ENCODE peak calls at places on chromosomes 2 and 18, in seven cellular contexts. T is SJSA1, A is transverse colon, M is neuronal stem cell, H is hepatocyte, S is Karpas-422, Y is sigmoid colon. P is an unnamed sample. For H3K9me3, the result is how much of the 10 kb centered on the place peaks cover.

GRCh38 chr2:65638438-65638837 is 206.0 kb upstream of the SPRED2 start:
- DNase-seq in T (no peak), A (no peak), M (no peak), H (no peak), S (no peak), Y (no peak), P (no peak)

GRCh38 chr2:60553992-60554648 is 666 bp upstream of the BCL11A start:
- DNase-seq in T (no peak), A (peak), M (no peak), H (peak), S (no peak), Y (no peak), P (peak)

GRCh38 chr2:69163109-69163508 is 150.1 kb downstream of the ANTXR1 start:
- DNase-seq in T (peak), A (no peak), M (no peak), H (peak), S (peak), Y (no peak), P (no peak)

GRCh38 chr18:9858642-9859041 is 27.1 kb upstream of the TXNDC2 start:
- DNase-seq in T (no peak), A (no peak), M (no peak), H (no peak), S (no peak), Y (no peak), P (no peak)

GRCh38 chr2:11248-11941 is 34.9 kb downstream of the FAM110C start:
- DNase-seq in T (peak), A (peak), M (peak), H (peak), S (peak), Y (no peak), P (no peak)

GRCh38 chr2:59181347-59181746 is 940.2 kb upstream of the FANCL start:
- DNase-seq in T (no peak), A (no peak), M (no peak), H (no peak), S (no peak), Y (no peak), P (no peak)

GRCh38 chr2:161555826-161556225 is 68.4 kb upstream of the SLC4A10 start:
- DNase-seq in T (no peak), A (no peak), M (no peak), H (no peak), S (no peak), Y (no peak), P (no peak)

GRCh38 chr18:25710981-25711380 is 359.0 kb upstream of the ZNF521 start:
- DNase-seq in T (no peak), A (no peak), M (no peak), H (no peak), S (no peak), Y (no peak), P (no peak)

GRCh38 chr2:25387479-25388449 is 46.0 kb upstream of the DNMT3A start:
- DNase-seq in T (no peak), A (no peak), M (no peak), H (no peak), S (no peak), Y (no peak), P (no peak)

GRCh38 chr2:178296394-178297090 is 102.2 kb downstream of the OSBPL6 start:
- DNase-seq in T (no peak), A (no peak), M (no peak), H (no peak), S (no peak), Y (no peak), P (no peak)

GRCh38 chr18:32734442-32734841 is 38.4 kb downstream of the KLHL14 start:
- DNase-seq in T (no peak), A (no peak), M (no peak), H (no peak), S (no peak), Y (no peak), P (no peak)

GRCh38 chr2:105972226-105972625 is 221.9 kb downstream of the UXS1 start:
- DNase-seq in T (no peak), A (no peak), M (no peak), H (no peak), S (no peak), Y (no peak), P (no peak)

GRCh38 chr18:78246041-78246440 is 733.6 kb upstream of the SALL3 start:
- DNase-seq in T (no peak), A (no peak), M (no peak), H (no peak), S (no peak), Y (no peak), P (peak)

GRCh38 chr18:76405761-76406356 is 89.2 kb downstream of the ZNF516 start:
- DNase-seq in T (peak), A (peak), M (peak), H (peak), S (peak), Y (peak), P (peak)

GRCh38 chr2:188522517-188522916 is 230.8 kb downstream of the GULP1 start:
- DNase-seq in T (no peak), A (no peak), M (no peak), H (no peak), S (no peak), Y (no peak), P (no peak)

GRCh38 chr2:43219383-43220228 is 6.8 kb downstream of the ZFP36L2 start:
- DNase-seq in T (peak), A (peak), M (no peak), H (peak), S (peak), Y (peak), P (peak)

GRCh38 chr2:3313845-3314375 is 63.7 kb downstream of the EIPR1 start:
- DNase-seq in T (no peak), A (no peak), M (no peak), H (no peak), S (no peak), Y (peak), P (no peak)

GRCh38 chr2:189362283-189362682 is 79.0 kb upstream of the WDR75 start:
- DNase-seq in T (no peak), A (no peak), M (no peak), H (no peak), S (no peak), Y (no peak), P (no peak)

GRCh38 chr2:234964631-234965461 is 13.0 kb downstream of the SH3BP4 start:
- DNase-seq in T (no peak), A (no peak), M (no peak), H (no peak), S (no peak), Y (peak), P (no peak)

GRCh38 chr2:43425659-43426058 is 170.2 kb downstream of the THADA start:
- DNase-seq in T (peak), A (no peak), M (no peak), H (no peak), S (peak), Y (no peak), P (no peak)

GRCh38 chr2:13433954-13434353 is 717.2 kb downstream of the TRIB2 start:
- DNase-seq in T (no peak), A (no peak), M (no peak), H (no peak), S (no peak), Y (no peak), P (no peak)

GRCh38 chr2:234139755-234140154 is 89.3 kb downstream of the SPP2 start:
- DNase-seq in T (no peak), A (no peak), M (no peak), H (no peak), S (no peak), Y (no peak), P (no peak)

GRCh38 chr2:182359027-182360011 is 67.5 kb downstream of the PDE1A start:
- DNase-seq in T (no peak), A (no peak), M (no peak), H (no peak), S (no peak), Y (no peak), P (no peak)

GRCh38 chr18:9753863-9754262 is 45.8 kb downstream of the RAB31 start:
- DNase-seq in T (no peak), A (no peak), M (no peak), H (no peak), S (no peak), Y (no peak), P (no peak)

DNA sequence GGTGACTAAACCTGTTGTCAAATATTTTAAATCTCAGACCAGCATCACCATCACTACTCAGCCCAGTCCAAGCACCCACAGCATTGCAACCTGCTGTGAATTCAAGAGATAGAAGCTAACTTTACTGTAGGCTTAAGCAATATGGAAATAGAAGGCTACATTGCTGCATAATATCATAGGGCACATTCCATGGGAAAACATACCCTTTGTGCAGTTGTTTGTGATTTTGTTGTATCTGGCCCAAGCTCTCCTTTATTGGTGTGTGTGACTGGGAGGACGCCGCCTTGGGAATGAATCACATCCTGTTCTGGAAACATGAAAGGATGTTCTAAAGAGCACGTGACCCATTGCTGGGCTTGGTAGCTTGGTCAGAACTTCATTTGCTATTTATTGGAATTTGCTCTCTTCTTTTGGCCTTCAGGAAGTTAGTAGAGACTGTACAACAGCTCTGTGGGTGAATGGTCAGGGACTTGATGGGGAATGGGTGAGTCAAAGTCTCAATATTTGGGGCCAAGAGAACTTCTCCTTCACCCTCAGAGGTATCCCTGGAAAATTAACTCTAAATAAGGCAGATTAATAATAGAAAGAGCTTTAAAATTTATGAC is 106.8 kb upstream of the SERPINE2 start:
- DNase-seq in T (peak), A (peak), M (no peak), H (peak), S (no peak), Y (no peak), P (no peak)
- H3K4me3 ChIP-seq in T (no peak), A (no peak), M (no peak), H (no peak), S (no peak), Y (no peak), P (no peak)

DNA sequence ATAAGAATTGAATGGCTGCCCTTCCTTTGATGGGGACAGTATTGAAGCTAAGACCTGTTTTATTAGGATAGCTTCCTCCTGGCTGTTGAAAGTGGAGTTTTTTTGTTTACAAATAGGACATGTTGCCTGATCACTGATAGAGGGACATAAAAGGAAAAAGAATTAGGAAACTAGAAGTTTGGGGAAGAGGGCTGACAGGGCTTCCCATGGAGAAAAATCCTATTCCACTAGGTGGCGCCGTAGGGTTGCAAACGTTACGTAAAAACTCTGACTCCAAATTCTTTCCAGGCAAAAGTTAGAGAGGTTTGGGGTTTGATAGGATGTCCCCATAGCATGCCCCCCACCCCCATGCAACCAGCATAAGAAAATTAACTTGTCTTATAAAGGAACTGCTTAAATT is 11.1 kb upstream of the RBFA start:
- DNase-seq in T (no peak), A (no peak), M (no peak), H (no peak), S (peak), Y (no peak), P (no peak)
- H3K9me3 ChIP-seq in T (half or more), A (half or more), M (under half), H (under half), S (half or more), Y (under half), P (under half)

GRCh38 chr2:240595381-240596079 is 9.0 kb downstream of the CAPN10 start:
- DNase-seq in T (no peak), A (peak), M (peak), H (no peak), S (peak), Y (peak), P (no peak)

GRCh38 chr2:240594511-240595380 is 8.2 kb downstream of the CAPN10 start:
- DNase-seq in T (no peak), A (peak), M (no peak), H (no peak), S (no peak), Y (peak), P (no peak)

GRCh38 chr2:240593026-240593702 is 6.6 kb downstream of the CAPN10 start:
- DNase-seq in T (no peak), A (no peak), M (no peak), H (no peak), S (no peak), Y (peak), P (no peak)

GRCh38 chr2:240591784-240592183 is 5.2 kb downstream of the CAPN10 start:
- DNase-seq in T (no peak), A (no peak), M (no peak), H (no peak), S (no peak), Y (peak), P (no peak)

GRCh38 chr2:240593703-240594451 is 7.3 kb downstream of the CAPN10 start:
- DNase-seq in T (no peak), A (peak), M (no peak), H (no peak), S (no peak), Y (peak), P (no peak)
- H3K27ac ChIP-seq in T (no peak), A (no peak), M (no peak), H (no peak), S (no peak), Y (no peak), P (no peak)

GRCh38 chr18:50749421-50749820 is 70.4 kb downstream of the MRO start:
- DNase-seq in T (no peak), A (no peak), M (no peak), H (no peak), S (no peak), Y (no peak), P (no peak)
- H3K4me3 ChIP-seq in T (no peak), A (no peak), M (no peak), H (no peak), S (no peak), Y (no peak), P (no peak)

GRCh38 chr2:6846967-6847695 is 18.6 kb downstream of the CMPK2 start:
- DNase-seq in T (no peak), A (no peak), M (no peak), H (no peak), S (no peak), Y (no peak), P (no peak)

GRCh38 chr2:6841537-6842287 is 24.0 kb downstream of the CMPK2 start:
- DNase-seq in T (no peak), A (no peak), M (no peak), H (no peak), S (no peak), Y (no peak), P (no peak)

GRCh38 chr2:6845903-6846302 is 19.8 kb downstream of the CMPK2 start:
- DNase-seq in T (no peak), A (no peak), M (no peak), H (no peak), S (peak), Y (no peak), P (no peak)

GRCh38 chr2:6845312-6845711 is 20.4 kb downstream of the CMPK2 start:
- DNase-seq in T (no peak), A (no peak), M (no peak), H (no peak), S (peak), Y (no peak), P (no peak)

GRCh38 chr2:6846540-6846939 is 19.2 kb downstream of the CMPK2 start:
- DNase-seq in T (no peak), A (no peak), M (no peak), H (no peak), S (no peak), Y (no peak), P (no peak)
- H3K9me3 ChIP-seq in T (under half), A (under half), M (under half), H (under half), S (under half), Y (under half), P (under half)

DNA sequence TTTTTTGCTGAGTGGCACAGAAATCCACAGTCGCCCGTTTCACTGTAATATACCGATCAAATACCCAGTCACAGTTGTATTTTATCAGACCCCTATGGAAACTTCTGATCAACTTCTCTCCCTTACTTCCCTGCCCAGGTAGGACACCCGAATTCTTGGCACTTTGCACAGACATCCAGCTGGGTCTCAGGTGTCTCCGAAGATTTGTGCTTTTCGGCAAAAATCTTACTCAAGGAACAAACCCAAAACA is 596 bp downstream of the MREG start:
- DNase-seq in T (no peak), A (no peak), M (no peak), H (no peak), S (no peak), Y (no peak), P (no peak)
- H3K27ac ChIP-seq in T (no peak), A (peak), M (no peak), H (peak), S (no peak), Y (no peak), P (peak)

GRCh38 chr2:111123751-111124150 is 3.0 kb downstream of the BCL2L11 start:
- DNase-seq in T (no peak), A (no peak), M (no peak), H (no peak), S (no peak), Y (no peak), P (no peak)
- H3K4me3 ChIP-seq in T (no peak), A (peak), M (peak), H (peak), S (peak), Y (no peak), P (no peak)

GRCh38 chr2:20544093-20544747 is 97.3 kb downstream of the RHOB start:
- DNase-seq in T (no peak), A (no peak), M (no peak), H (no peak), S (no peak), Y (no peak), P (no peak)

GRCh38 chr2:20541651-20542050 is 94.8 kb downstream of the RHOB start:
- DNase-seq in T (no peak), A (no peak), M (no peak), H (no peak), S (no peak), Y (no peak), P (no peak)

GRCh38 chr2:20542761-20543578 is 96.1 kb downstream of the RHOB start:
- DNase-seq in T (no peak), A (no peak), M (no peak), H (peak), S (peak), Y (no peak), P (no peak)

GRCh38 chr2:20542269-20542668 is 95.4 kb downstream of the RHOB start:
- DNase-seq in T (no peak), A (no peak), M (no peak), H (no peak), S (no peak), Y (no peak), P (no peak)

GRCh38 chr2:20543579-20543887 is 96.7 kb downstream of the RHOB start:
- DNase-seq in T (no peak), A (no peak), M (no peak), H (no peak), S (peak), Y (no peak), P (no peak)
- H3K9me3 ChIP-seq in T (under half), A (under half), M (under half), H (under half), S (under half), Y (under half), P (under half)

DNA sequence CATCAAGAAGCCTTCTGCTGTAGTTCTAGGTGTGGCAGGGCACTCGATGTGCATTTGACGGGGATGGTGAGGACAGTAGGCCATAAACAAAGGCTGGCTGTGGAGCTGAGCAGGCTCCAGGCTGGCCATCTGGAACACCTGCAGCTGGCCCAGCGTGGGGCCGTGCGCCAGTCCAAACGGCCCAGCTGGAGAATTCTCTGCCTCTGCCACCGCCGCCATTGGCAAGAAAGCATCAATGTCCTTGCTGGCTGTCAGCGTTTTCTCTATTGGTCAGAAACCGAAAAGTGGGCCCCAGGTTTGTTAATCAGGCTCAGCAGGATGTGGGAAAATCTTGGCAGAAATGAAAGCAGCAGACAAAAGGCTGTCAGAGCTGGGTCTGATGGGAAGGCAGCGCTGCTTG is 24.0 kb upstream of the CTIF start:
- DNase-seq in T (no peak), A (no peak), M (no peak), H (no peak), S (no peak), Y (no peak), P (no peak)
- H3K27ac ChIP-seq in T (no peak), A (no peak), M (no peak), H (no peak), S (no peak), Y (no peak), P (no peak)